ENCODE peak calls at places on chromosome 11, in four cellular contexts. J, V, F and H are unnamed samples.

GRCh38 chr11:11628651-11629050 is 6.8 kb upstream of the GALNT18 start:
- DNase-seq in F (no peak), J (no peak), V (no peak), H (no peak)

GRCh38 chr11:1815311-1815710 is 19.5 kb upstream of the SYT8 start:
- DNase-seq in J (no peak), V (no peak), F (no peak), H (no peak)

GRCh38 chr11:74398244-74399159 is at the start of gene PGM2L1:
- DNase-seq in J (peak), F (peak), V (peak), H (peak)

GRCh38 chr11:107587306-107587979 is 3.5 kb upstream of the ELMOD1 start:
- DNase-seq in V (peak), F (no peak), J (no peak), H (no peak)

GRCh38 chr11:118488480-118489109 is 38.7 kb upstream of the TTC36 start:
- DNase-seq in J (peak), F (peak), V (peak), H (peak)

GRCh38 chr11:59011672-59012071 is 72.4 kb downstream of the GLYATL1 start:
- DNase-seq in J (no peak), V (no peak), F (no peak), H (no peak)

GRCh38 chr11:129852125-129852740 is 36.6 kb downstream of the TMEM45B start:
- DNase-seq in J (no peak), F (no peak), V (peak), H (no peak)

GRCh38 chr11:73907191-73907590 is 30.4 kb downstream of the PAAF1 start:
- DNase-seq in J (no peak), F (peak), V (peak), H (no peak)

GRCh38 chr11:72828081-72828567 is 13.9 kb downstream of the ATG16L2 start:
- DNase-seq in F (no peak), V (peak), J (no peak), H (no peak)

GRCh38 chr11:69309800-69310280 is 15.9 kb downstream of the MYEOV start:
- DNase-seq in V (no peak), F (no peak), J (no peak), H (no peak)

GRCh38 chr11:113849713-113850112 is 25.7 kb downstream of the USP28 start:
- DNase-seq in F (no peak), V (no peak), J (no peak), H (no peak)

GRCh38 chr11:46719048-46719542 is at the start of gene F2:
- DNase-seq in J (no peak), V (no peak), F (no peak), H (no peak)

GRCh38 chr11:1572200-1573076 is at the start of gene DUSP8:
- DNase-seq in V (peak), F (peak), J (peak), H (peak)